ENCODE peak calls at places on chromosomes 13 and 19, in nine cellular contexts. One of them, this sample, is unnamed.

GRCh38 chr13:108363651-108364050 is 94.1 kb downstream of the TNFSF13B start:
- DNase-seq in CD4-positive, alpha-beta T cell: no peak
- DNase-seq in A549: no peak
- DNase-seq in ovary: no peak
- DNase-seq in HL-60: peak; percentile 23
- DNase-seq in mammary epithelial cell: no peak
- DNase-seq in left lung: no peak
- DNase-seq in suprapubic skin: no peak
- DNase-seq in stomach: no peak
- DNase-seq in this sample: no peak

GRCh38 chr13:40063278-40063698 is 407.8 kb downstream of the COG6 start:
- DNase-seq in mammary epithelial cell: no peak
- DNase-seq in suprapubic skin: no peak
- DNase-seq in stomach: no peak
- DNase-seq in left lung: no peak
- DNase-seq in CD4-positive, alpha-beta T cell: no peak
- DNase-seq in HL-60: no peak
- DNase-seq in ovary: no peak
- DNase-seq in A549: no peak
- DNase-seq in this sample: no peak

GRCh38 chr13:98919566-98919965 is 58.3 kb downstream of the DOCK9 start:
- DNase-seq in stomach: no peak
- DNase-seq in CD4-positive, alpha-beta T cell: no peak
- DNase-seq in A549: no peak
- DNase-seq in ovary: no peak
- DNase-seq in mammary epithelial cell: no peak
- DNase-seq in suprapubic skin: no peak
- DNase-seq in left lung: no peak
- DNase-seq in HL-60: no peak
- DNase-seq in this sample: no peak

GRCh38 chr13:93460005-93460404 is 233.4 kb downstream of the GPC6 start:
- DNase-seq in CD4-positive, alpha-beta T cell: no peak
- DNase-seq in mammary epithelial cell: no peak
- DNase-seq in A549: no peak
- DNase-seq in stomach: no peak
- DNase-seq in left lung: no peak
- DNase-seq in suprapubic skin: no peak
- DNase-seq in ovary: no peak
- DNase-seq in HL-60: no peak
- DNase-seq in this sample: no peak

GRCh38 chr19:19505669-19506326 is 9.6 kb downstream of the TSSK6 start:
- DNase-seq in CD4-positive, alpha-beta T cell: no peak
- DNase-seq in mammary epithelial cell: no peak
- DNase-seq in stomach: no peak
- DNase-seq in ovary: no peak
- DNase-seq in left lung: no peak
- DNase-seq in HL-60: no peak
- DNase-seq in A549: no peak
- DNase-seq in suprapubic skin: peak; percentile 63
- DNase-seq in this sample: no peak

GRCh38 chr13:24042710-24043440 is 117.6 kb upstream of the SPATA13 start:
- DNase-seq in mammary epithelial cell: no peak
- DNase-seq in suprapubic skin: no peak
- DNase-seq in A549: no peak
- DNase-seq in CD4-positive, alpha-beta T cell: no peak
- DNase-seq in ovary: no peak
- DNase-seq in left lung: no peak
- DNase-seq in HL-60: no peak
- DNase-seq in stomach: no peak
- DNase-seq in this sample: no peak

GRCh38 chr13:97627566-97627965 is 193.6 kb downstream of the RAP2A start:
- DNase-seq in suprapubic skin: no peak
- DNase-seq in HL-60: no peak
- DNase-seq in stomach: no peak
- DNase-seq in A549: no peak
- DNase-seq in mammary epithelial cell: peak; percentile 53
- DNase-seq in CD4-positive, alpha-beta T cell: no peak
- DNase-seq in ovary: peak; percentile 21
- DNase-seq in left lung: peak; percentile 53
- DNase-seq in this sample: no peak

GRCh38 chr13:61286148-61286745 is 129.4 kb downstream of the PCDH20 start:
- DNase-seq in CD4-positive, alpha-beta T cell: no peak
- DNase-seq in ovary: no peak
- DNase-seq in A549: no peak
- DNase-seq in stomach: peak; percentile 27
- DNase-seq in HL-60: no peak
- DNase-seq in left lung: no peak
- DNase-seq in suprapubic skin: no peak
- DNase-seq in mammary epithelial cell: no peak
- DNase-seq in this sample: no peak

GRCh38 chr13:49791214-49791752 is 1.2 kb downstream of the KPNA3 start:
- DNase-seq in mammary epithelial cell: peak; percentile 32
- DNase-seq in CD4-positive, alpha-beta T cell: no peak
- DNase-seq in suprapubic skin: no peak
- DNase-seq in A549: no peak
- DNase-seq in HL-60: peak; percentile 27
- DNase-seq in ovary: no peak
- DNase-seq in stomach: no peak
- DNase-seq in left lung: no peak
- DNase-seq in this sample: no peak

GRCh38 chr19:43408043-43408442 is 6.6 kb upstream of the TEX101 start:
- DNase-seq in ovary: no peak
- DNase-seq in stomach: no peak
- DNase-seq in suprapubic skin: no peak
- DNase-seq in HL-60: no peak
- DNase-seq in mammary epithelial cell: no peak
- DNase-seq in CD4-positive, alpha-beta T cell: no peak
- DNase-seq in left lung: no peak
- DNase-seq in A549: no peak
- DNase-seq in this sample: no peak

GRCh38 chr19:10612515-10613119 is 12.7 kb upstream of the SLC44A2 start:
- DNase-seq in A549: no peak
- DNase-seq in ovary: peak; percentile 35
- DNase-seq in CD4-positive, alpha-beta T cell: no peak
- DNase-seq in suprapubic skin: no peak
- DNase-seq in left lung: peak; percentile 79
- DNase-seq in mammary epithelial cell: no peak
- DNase-seq in stomach: peak; percentile 96
- DNase-seq in HL-60: no peak
- DNase-seq in this sample: no peak

GRCh38 chr13:76737526-76737925 is 148.7 kb downstream of the KCTD12 start:
- DNase-seq in mammary epithelial cell: no peak
- DNase-seq in suprapubic skin: no peak
- DNase-seq in CD4-positive, alpha-beta T cell: no peak
- DNase-seq in stomach: no peak
- DNase-seq in A549: no peak
- DNase-seq in left lung: no peak
- DNase-seq in HL-60: no peak
- DNase-seq in ovary: no peak
- DNase-seq in this sample: no peak

GRCh38 chr13:112457485-112457884 is 81.3 kb downstream of the SPACA7 start:
- DNase-seq in suprapubic skin: no peak
- DNase-seq in A549: no peak
- DNase-seq in left lung: no peak
- DNase-seq in CD4-positive, alpha-beta T cell: no peak
- DNase-seq in mammary epithelial cell: no peak
- DNase-seq in ovary: no peak
- DNase-seq in HL-60: no peak
- DNase-seq in stomach: no peak
- DNase-seq in this sample: no peak

GRCh38 chr19:45953676-45954075 is 20.0 kb downstream of the NOVA2 start:
- DNase-seq in mammary epithelial cell: peak; percentile 19
- DNase-seq in HL-60: no peak
- DNase-seq in CD4-positive, alpha-beta T cell: no peak
- DNase-seq in left lung: no peak
- DNase-seq in A549: no peak
- DNase-seq in ovary: no peak
- DNase-seq in stomach: no peak
- DNase-seq in suprapubic skin: no peak
- DNase-seq in this sample: no peak
- H3K27ac ChIP-seq in mammary epithelial cell: no peak overlapping the region
- H3K27ac ChIP-seq in HL-60: no peak overlapping the region
- H3K27ac ChIP-seq in CD4-positive, alpha-beta T cell: no peak overlapping the region
- H3K27ac ChIP-seq in left lung: peak overlapping the region; percentile 48
- H3K27ac ChIP-seq in A549: peak overlapping the region; percentile 76
- H3K27ac ChIP-seq in ovary: no peak overlapping the region
- H3K27ac ChIP-seq in stomach: no peak overlapping the region
- H3K27ac ChIP-seq in suprapubic skin: no peak overlapping the region
- H3K27ac ChIP-seq in this sample: peak overlapping the region; percentile 73

DNA sequence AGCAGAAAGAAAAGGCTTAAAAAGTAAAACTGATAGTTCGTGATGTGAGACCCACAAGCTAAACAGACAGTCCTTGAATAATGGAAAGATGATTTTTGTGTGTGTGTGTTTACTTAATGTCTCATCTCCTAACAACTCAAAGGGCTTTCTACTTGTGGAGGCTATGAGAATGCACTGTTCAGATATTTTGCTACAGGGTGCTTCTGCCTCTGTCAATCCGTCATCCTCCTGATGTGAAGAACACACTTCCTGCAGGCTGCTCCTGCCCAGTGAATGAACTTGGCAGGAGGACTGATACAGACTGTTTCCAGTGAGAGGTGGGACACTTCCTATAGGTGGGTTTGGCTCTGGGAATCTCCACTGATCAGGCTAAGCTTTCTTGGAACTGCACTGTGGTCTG is 168.4 kb upstream of the STARD13 start:
- DNase-seq in left lung: no peak
- DNase-seq in ovary: no peak
- DNase-seq in suprapubic skin: no peak
- DNase-seq in CD4-positive, alpha-beta T cell: no peak
- DNase-seq in A549: no peak
- DNase-seq in stomach: no peak
- DNase-seq in HL-60: no peak
- DNase-seq in mammary epithelial cell: no peak
- DNase-seq in this sample: no peak
- H3K27ac ChIP-seq in left lung: no peak overlapping the region
- H3K27ac ChIP-seq in ovary: no peak overlapping the region
- H3K27ac ChIP-seq in suprapubic skin: no peak overlapping the region
- H3K27ac ChIP-seq in CD4-positive, alpha-beta T cell: no peak overlapping the region
- H3K27ac ChIP-seq in A549: no peak overlapping the region
- H3K27ac ChIP-seq in stomach: no peak overlapping the region
- H3K27ac ChIP-seq in HL-60: no peak overlapping the region
- H3K27ac ChIP-seq in mammary epithelial cell: no peak overlapping the region
- H3K27ac ChIP-seq in this sample: no peak overlapping the region

GRCh38 chr19:5762608-5763217 is 21.8 kb downstream of the PRR22 start:
- DNase-seq in suprapubic skin: no peak
- DNase-seq in left lung: no peak
- DNase-seq in stomach: no peak
- DNase-seq in mammary epithelial cell: no peak
- DNase-seq in ovary: no peak
- DNase-seq in HL-60: no peak
- DNase-seq in CD4-positive, alpha-beta T cell: no peak
- DNase-seq in A549: no peak
- DNase-seq in this sample: no peak
- H3K27ac ChIP-seq in suprapubic skin: no peak overlapping the region
- H3K27ac ChIP-seq in left lung: no peak overlapping the region
- H3K27ac ChIP-seq in stomach: no peak overlapping the region
- H3K27ac ChIP-seq in mammary epithelial cell: no peak overlapping the region
- H3K27ac ChIP-seq in ovary: no peak overlapping the region
- H3K27ac ChIP-seq in HL-60: no peak overlapping the region
- H3K27ac ChIP-seq in CD4-positive, alpha-beta T cell: no peak overlapping the region
- H3K27ac ChIP-seq in A549: no peak overlapping the region
- H3K27ac ChIP-seq in this sample: no peak overlapping the region

DNA sequence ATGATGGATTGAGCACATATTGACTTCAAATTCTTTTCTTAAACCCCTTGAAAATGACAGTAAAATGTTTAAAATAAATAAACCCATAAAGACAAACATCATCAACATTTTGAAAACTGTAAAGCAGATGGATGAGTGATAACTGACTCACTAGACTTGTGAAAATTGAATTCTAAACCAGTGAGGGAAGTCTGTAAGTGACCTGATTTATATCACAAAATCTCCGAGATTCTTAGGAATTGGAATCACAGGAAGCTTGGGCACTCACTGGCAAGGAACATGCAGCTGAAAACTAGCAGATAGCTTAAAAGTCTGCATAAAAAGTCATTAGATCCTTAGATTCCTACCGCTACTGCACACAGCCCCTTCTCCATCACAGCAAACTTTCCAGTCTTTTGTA is 51.3 kb upstream of the TSC22D1 start:
- DNase-seq in CD4-positive, alpha-beta T cell: no peak
- DNase-seq in mammary epithelial cell: no peak
- DNase-seq in HL-60: no peak
- DNase-seq in A549: no peak
- DNase-seq in suprapubic skin: no peak
- DNase-seq in left lung: no peak
- DNase-seq in ovary: no peak
- DNase-seq in stomach: no peak
- DNase-seq in this sample: no peak
- H3K27ac ChIP-seq in CD4-positive, alpha-beta T cell: no peak overlapping the region
- H3K27ac ChIP-seq in mammary epithelial cell: no peak overlapping the region
- H3K27ac ChIP-seq in HL-60: no peak overlapping the region
- H3K27ac ChIP-seq in A549: peak overlapping the region; percentile 26
- H3K27ac ChIP-seq in suprapubic skin: no peak overlapping the region
- H3K27ac ChIP-seq in left lung: no peak overlapping the region
- H3K27ac ChIP-seq in ovary: no peak overlapping the region
- H3K27ac ChIP-seq in stomach: no peak overlapping the region
- H3K27ac ChIP-seq in this sample: no peak overlapping the region

GRCh38 chr19:55075366-55075998 is at the start of gene EPS8L1:
- DNase-seq in suprapubic skin: no peak
- DNase-seq in A549: no peak
- DNase-seq in mammary epithelial cell: peak; percentile 68
- DNase-seq in CD4-positive, alpha-beta T cell: no peak
- DNase-seq in ovary: no peak
- DNase-seq in left lung: peak; percentile 73
- DNase-seq in stomach: peak; percentile 89
- DNase-seq in HL-60: peak; percentile 71
- DNase-seq in this sample: no peak
- H3K27ac ChIP-seq in suprapubic skin: no peak within 1 kb of the TSS
- H3K27ac ChIP-seq in A549: peak within 1 kb of the TSS; percentile 11
- H3K27ac ChIP-seq in mammary epithelial cell: peak within 1 kb of the TSS; percentile 48
- H3K27ac ChIP-seq in CD4-positive, alpha-beta T cell: no peak within 1 kb of the TSS
- H3K27ac ChIP-seq in ovary: no peak within 1 kb of the TSS
- H3K27ac ChIP-seq in left lung: no peak within 1 kb of the TSS
- H3K27ac ChIP-seq in stomach: peak within 1 kb of the TSS; percentile 73
- H3K27ac ChIP-seq in HL-60: no peak within 1 kb of the TSS
- H3K27ac ChIP-seq in this sample: no peak within 1 kb of the TSS

This sample was measured in caudate nucleus.